ENCODE peak calls at places on chromosomes 5 and 9, in six cellular contexts. H is tibial artery, O is tibial nerve, T is dorsolateral prefrontal cortex, A is T-helper 9 cell, J is heart left ventricle. S is an unnamed sample.

GRCh38 chr5:172878585-172879433 is 44.8 kb downstream of the ERGIC1 start:
- DNase-seq in H (peak; percentile 87), T (no peak), A (no peak), O (no peak), J (no peak), S (no peak)

GRCh38 chr5:122076023-122076422 is 2.0 kb downstream of the LOX start:
- DNase-seq in O (no peak), A (no peak), J (no peak), T (no peak), H (no peak), S (no peak)

GRCh38 chr9:27117489-27118135 is 8.6 kb downstream of the TEK start:
- DNase-seq in T (no peak), O (no peak), J (peak; percentile 79), A (no peak), H (peak; percentile 76), S (no peak)

GRCh38 chr5:161410640-161411039 is 135.9 kb downstream of the GABRB2 start:
- DNase-seq in J (no peak), O (no peak), A (no peak), T (no peak), H (no peak), S (no peak)

GRCh38 chr5:51302358-51302757 is 80.9 kb upstream of the ISL1 start:
- DNase-seq in A (no peak), O (no peak), T (no peak), J (no peak), H (no peak), S (no peak)

GRCh38 chr9:134955801-134956200 is 38.1 kb upstream of the FCN1 start:
- DNase-seq in A (no peak), J (no peak), O (no peak), H (peak; percentile 51), T (peak; percentile 4), S (no peak)

GRCh38 chr5:32692066-32692746 is 18.9 kb upstream of the NPR3 start:
- DNase-seq in J (no peak), A (no peak), H (no peak), O (no peak), T (no peak), S (no peak)

GRCh38 chr5:11733840-11734192 is 170.4 kb downstream of the CTNND2 start:
- DNase-seq in T (no peak), J (no peak), O (no peak), H (no peak), A (no peak), S (no peak)

GRCh38 chr5:90565491-90565890 is 6.9 kb downstream of the ADGRV1 start:
- DNase-seq in O (no peak), T (no peak), J (no peak), H (no peak), A (no peak), S (no peak)

GRCh38 chr9:37466037-37466709 is 923 bp upstream of the ZBTB5 start:
- DNase-seq in O (peak; percentile 17), J (peak; percentile 80), A (peak; percentile 20), H (no peak), T (no peak), S (no peak)

GRCh38 chr5:82772281-82772680 is 304.9 kb downstream of the TMEM167A start:
- DNase-seq in O (no peak), H (no peak), A (no peak), J (no peak), T (no peak), S (no peak)

GRCh38 chr5:34476941-34477565 is 179.1 kb upstream of the RAI14 start:
- DNase-seq in A (no peak), O (no peak), J (no peak), H (no peak), T (no peak), S (no peak)

GRCh38 chr9:106976772-106977171 is 113.8 kb downstream of the ZNF462 start:
- DNase-seq in H (no peak), O (no peak), T (no peak), J (no peak), A (no peak), S (no peak)

GRCh38 chr5:179274321-179275315 is 70.6 kb downstream of the ADAMTS2 start:
- DNase-seq in A (no peak), H (peak; percentile 56), J (peak; percentile 57), T (no peak), O (no peak), S (no peak)

GRCh38 chr9:103319979-103320378 is 324.8 kb downstream of the CYLC2 start:
- DNase-seq in H (no peak), O (no peak), A (no peak), T (no peak), J (no peak), S (no peak)

GRCh38 chr9:91816356-91816755 is 133.7 kb downstream of the ROR2 start:
- DNase-seq in T (no peak), H (peak; percentile 37), A (no peak), O (no peak), J (no peak), S (no peak)

GRCh38 chr5:151063136-151063544 is 17.7 kb downstream of the TNIP1 start:
- DNase-seq in H (no peak), A (no peak), J (no peak), T (no peak), O (peak; percentile 50), S (no peak)

GRCh38 chr5:175347027-175347426 is 97.0 kb downstream of the DRD1 start:
- DNase-seq in T (no peak), J (no peak), A (no peak), O (no peak), H (no peak), S (no peak)

GRCh38 chr5:78367318-78367991 is 7.0 kb downstream of the SCAMP1 start:
- DNase-seq in A (no peak), H (no peak), O (no peak), J (no peak), T (no peak), S (no peak)

GRCh38 chr5:9859798-9860197 is 229.6 kb upstream of the TAS2R1 start:
- DNase-seq in A (no peak), H (no peak), J (no peak), O (no peak), T (no peak), S (no peak)

GRCh38 chr9:31089822-31090221 is 1294.6 kb upstream of the ACO1 start:
- DNase-seq in J (no peak), H (no peak), O (no peak), A (no peak), T (no peak), S (no peak)